ENCODE peak calls at places on chromosome 11, in five cellular contexts. One of them, this sample, is unnamed.

GRCh38 chr11:27350503-27350902 is 12.5 kb downstream of the CCDC34 start:
- DNase-seq in A549: no peak
- DNase-seq in GM12878: no peak
- DNase-seq in K562: no peak
- DNase-seq in SK-N-SH: no peak
- DNase-seq in this sample: no peak

GRCh38 chr11:71477637-71478011 is 24.6 kb downstream of the NADSYN1 start:
- DNase-seq in A549: no peak
- DNase-seq in GM12878: no peak
- DNase-seq in K562: no peak
- DNase-seq in SK-N-SH: no peak
- DNase-seq in this sample: no peak

GRCh38 chr11:69131644-69132300 is 24.0 kb upstream of the SMIM38 start:
- DNase-seq in A549: peak
- DNase-seq in GM12878: no peak
- DNase-seq in K562: peak
- DNase-seq in SK-N-SH: peak
- DNase-seq in this sample: peak

GRCh38 chr11:69378303-69379141 is 84.6 kb downstream of the MYEOV start:
- DNase-seq in A549: no peak
- DNase-seq in GM12878: no peak
- DNase-seq in K562: no peak
- DNase-seq in SK-N-SH: no peak
- DNase-seq in this sample: no peak

GRCh38 chr11:46122955-46123354 is 1.7 kb upstream of the PHF21A start:
- DNase-seq in A549: no peak
- DNase-seq in GM12878: no peak
- DNase-seq in K562: no peak
- DNase-seq in SK-N-SH: no peak
- DNase-seq in this sample: peak

GRCh38 chr11:1087961-1088926 is 13.6 kb downstream of the MUC2 start:
- DNase-seq in A549: no peak
- DNase-seq in GM12878: no peak
- DNase-seq in K562: peak
- DNase-seq in SK-N-SH: no peak
- DNase-seq in this sample: no peak

GRCh38 chr11:60871378-60872061 is 4.2 kb downstream of the ZP1 start:
- DNase-seq in A549: no peak
- DNase-seq in GM12878: no peak
- DNase-seq in K562: no peak
- DNase-seq in SK-N-SH: peak
- DNase-seq in this sample: peak

GRCh38 chr11:124878497-124879228 is 13.4 kb downstream of the ROBO3 start:
- DNase-seq in A549: no peak
- DNase-seq in GM12878: no peak
- DNase-seq in K562: no peak
- DNase-seq in SK-N-SH: peak
- DNase-seq in this sample: no peak

GRCh38 chr11:17543041-17543440 is 1.2 kb downstream of the USH1C start:
- DNase-seq in A549: no peak
- DNase-seq in GM12878: no peak
- DNase-seq in K562: no peak
- DNase-seq in SK-N-SH: no peak
- DNase-seq in this sample: no peak

GRCh38 chr11:105361651-105362050 is 222.1 kb upstream of the CARD18 start:
- DNase-seq in A549: no peak
- DNase-seq in GM12878: no peak
- DNase-seq in K562: no peak
- DNase-seq in SK-N-SH: no peak
- DNase-seq in this sample: no peak

GRCh38 chr11:23620617-23621016 is 760.3 kb upstream of the CCDC179 start:
- DNase-seq in A549: no peak
- DNase-seq in GM12878: no peak
- DNase-seq in K562: no peak
- DNase-seq in SK-N-SH: no peak
- DNase-seq in this sample: peak

GRCh38 chr11:69573751-69574382 is 67.1 kb upstream of the CCND1 start:
- DNase-seq in A549: no peak
- DNase-seq in GM12878: no peak
- DNase-seq in K562: no peak
- DNase-seq in SK-N-SH: no peak
- DNase-seq in this sample: no peak

GRCh38 chr11:130671801-130672700 is 223.6 kb downstream of the ADAMTS15 start:
- DNase-seq in A549: no peak
- DNase-seq in GM12878: no peak
- DNase-seq in K562: no peak
- DNase-seq in SK-N-SH: peak
- DNase-seq in this sample: peak

GRCh38 chr11:103541186-103541795 is 432.1 kb downstream of the DYNC2H1 start:
- DNase-seq in A549: no peak
- DNase-seq in GM12878: no peak
- DNase-seq in K562: no peak
- DNase-seq in SK-N-SH: no peak
- DNase-seq in this sample: no peak

GRCh38 chr11:44309483-44310197 is at the start of gene ALX4:
- DNase-seq in A549: no peak
- DNase-seq in GM12878: no peak
- DNase-seq in K562: peak
- DNase-seq in SK-N-SH: peak
- DNase-seq in this sample: no peak
- TF ChIP-seq RFX5 in A549: no peak
- TF ChIP-seq RFX5 in GM12878: no peak
- TF ChIP-seq RFX5 in K562: no peak
- TF ChIP-seq RFX5 in SK-N-SH: no peak
- TF ChIP-seq RFX5 in this sample: no peak

GRCh38 chr11:36363361-36364272 is 67.5 kb downstream of the PRR5L start:
- DNase-seq in A549: no peak
- DNase-seq in GM12878: no peak
- DNase-seq in K562: no peak
- DNase-seq in SK-N-SH: no peak
- DNase-seq in this sample: no peak
- TF ChIP-seq RCOR1 in A549: no peak
- TF ChIP-seq RCOR1 in GM12878: no peak
- TF ChIP-seq RCOR1 in K562: no peak
- TF ChIP-seq RCOR1 in SK-N-SH: no peak
- TF ChIP-seq RCOR1 in this sample: no peak

GRCh38 chr11:24635588-24636290 is 138.9 kb downstream of the LUZP2 start:
- DNase-seq in A549: no peak
- DNase-seq in GM12878: no peak
- DNase-seq in K562: no peak
- DNase-seq in SK-N-SH: no peak
- DNase-seq in this sample: peak

GRCh38 chr11:24637520-24637919 is 140.7 kb downstream of the LUZP2 start:
- DNase-seq in A549: no peak
- DNase-seq in GM12878: no peak
- DNase-seq in K562: no peak
- DNase-seq in SK-N-SH: no peak
- DNase-seq in this sample: no peak

GRCh38 chr11:24636291-24636629 is 139.4 kb downstream of the LUZP2 start:
- DNase-seq in A549: no peak
- DNase-seq in GM12878: no peak
- DNase-seq in K562: no peak
- DNase-seq in SK-N-SH: no peak
- DNase-seq in this sample: no peak

GRCh38 chr11:24634606-24635160 is 137.8 kb downstream of the LUZP2 start:
- DNase-seq in A549: no peak
- DNase-seq in GM12878: no peak
- DNase-seq in K562: no peak
- DNase-seq in SK-N-SH: no peak
- DNase-seq in this sample: no peak
- TF ChIP-seq RFX5 in A549: no peak
- TF ChIP-seq RFX5 in GM12878: no peak
- TF ChIP-seq RFX5 in K562: no peak
- TF ChIP-seq RFX5 in SK-N-SH: no peak
- TF ChIP-seq RFX5 in this sample: no peak

GRCh38 chr11:3155691-3156258 is 9.3 kb downstream of the OSBPL5 start:
- DNase-seq in A549: no peak
- DNase-seq in GM12878: no peak
- DNase-seq in K562: no peak
- DNase-seq in SK-N-SH: peak
- DNase-seq in this sample: no peak
- TF ChIP-seq RCOR1 in A549: no peak
- TF ChIP-seq RCOR1 in GM12878: no peak
- TF ChIP-seq RCOR1 in K562: no peak
- TF ChIP-seq RCOR1 in SK-N-SH: peak
- TF ChIP-seq RCOR1 in this sample: no peak

This sample was measured in IMR-90.